ENCODE peak calls at places on chromosomes 16 and 17, in ten cellular contexts. T, N, H, Y, Q, B, W, U, M and Z are unnamed samples.

GRCh38 chr17:49513616-49514373 is 18.7 kb downstream of the NGFR start:
- DNase-seq in W (no peak), Q (no peak), H (no peak), N (no peak), Y (no peak), U (no peak), T (no peak), M (no peak), B (no peak), Z (no peak)

GRCh38 chr17:3719265-3719664 is 4.4 kb upstream of the HASPIN start:
- DNase-seq in B (no peak), W (no peak), H (no peak), M (no peak), T (no peak), U (no peak), Q (no peak), N (no peak), Y (no peak), Z (no peak)

GRCh38 chr16:31382485-31383161 is 10.5 kb upstream of the ITGAD start:
- DNase-seq in U (peak; percentile 86), H (peak; percentile 8), Y (peak; percentile 86), M (peak; percentile 45), Q (peak; percentile 80), W (peak; percentile 66), N (no peak), T (peak; percentile 67), B (peak; percentile 79), Z (peak; percentile 82)

GRCh38 chr17:50218771-50219315 is 17.4 kb upstream of the COL1A1 start:
- DNase-seq in T (no peak), B (no peak), U (no peak), Q (peak; percentile 29), W (no peak), M (peak; percentile 96), Y (no peak), H (no peak), N (peak; percentile 89), Z (peak; percentile 18)

GRCh38 chr17:79931517-79932309 is 92.5 kb upstream of the CBX4 start:
- DNase-seq in W (no peak), M (peak; percentile 59), B (no peak), Q (peak; percentile 71), N (no peak), H (no peak), T (no peak), Y (no peak), U (no peak), Z (no peak)

GRCh38 chr17:17913695-17914332 is 58.4 kb downstream of the TOM1L2 start:
- DNase-seq in U (peak; percentile 79), Y (peak; percentile 37), T (peak; percentile 60), M (peak; percentile 90), H (no peak), B (peak; percentile 84), N (peak; percentile 73), Q (no peak), W (no peak), Z (peak; percentile 70)

GRCh38 chr16:87535855-87536794 is 43.3 kb upstream of the ZCCHC14 start:
- DNase-seq in N (no peak), M (no peak), T (no peak), U (no peak), B (no peak), W (no peak), H (no peak), Y (no peak), Q (no peak), Z (no peak)

GRCh38 chr17:28406478-28406824 is 439 bp upstream of the SLC46A1 start:
- DNase-seq in B (no peak), N (no peak), T (no peak), H (no peak), Q (no peak), Y (peak; percentile 27), M (peak; percentile 9), U (no peak), W (no peak), Z (no peak)

DNA sequence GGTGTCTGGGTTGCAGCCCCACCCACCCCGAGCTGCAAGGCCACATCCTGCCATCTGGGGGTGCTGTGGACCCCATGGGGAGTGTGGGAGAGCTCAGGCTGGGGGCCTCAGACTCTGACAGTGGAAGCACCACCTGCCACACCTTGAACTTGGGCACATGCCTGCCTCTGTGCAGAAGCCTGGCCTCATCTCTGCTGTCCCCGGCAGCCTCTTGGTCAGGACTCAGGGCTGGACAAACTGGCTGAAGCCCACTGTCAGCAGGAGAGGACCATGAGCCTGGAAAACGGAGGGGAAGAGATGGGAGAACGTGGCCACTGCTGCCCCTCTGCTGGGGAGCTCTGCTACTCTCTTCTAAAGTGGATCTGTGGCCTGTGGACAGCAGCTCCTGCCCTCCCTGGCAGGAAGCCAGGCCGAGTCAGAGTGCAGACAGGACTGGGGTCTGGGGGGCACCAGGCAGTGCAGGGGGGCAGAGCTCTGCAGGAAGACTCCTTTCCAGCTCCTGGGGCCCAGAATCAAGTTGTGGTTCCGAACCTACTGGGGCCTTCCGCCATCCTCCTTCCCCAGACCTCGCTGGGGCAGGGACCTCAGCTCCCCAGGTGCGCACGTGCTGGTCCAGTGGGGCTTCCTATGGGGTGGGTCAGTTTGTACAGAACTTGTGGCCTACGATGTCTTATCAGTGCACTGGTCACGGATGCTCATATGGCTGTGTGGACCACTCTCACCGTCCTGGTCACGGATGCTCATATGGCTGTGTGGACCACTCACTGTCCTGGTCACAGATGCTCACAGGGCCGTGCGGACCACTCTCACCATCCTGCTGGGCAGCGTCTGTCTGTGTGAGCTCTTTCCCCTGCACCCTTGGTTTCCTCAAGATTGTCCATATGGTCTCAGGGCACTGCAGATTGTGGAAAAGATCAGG is 207.7 kb downstream of the LAT start:
- DNase-seq in H (no peak), T (no peak), N (no peak), U (no peak), W (no peak), B (peak; percentile 34), Q (no peak), Y (no peak), M (no peak), Z (no peak)
- TF ChIP-seq CTCF in H (no peak), T (no peak), N (peak; percentile 10), U (peak; percentile 19), W (no peak), B (no peak), Q (peak; percentile 19), Y (no peak), M (peak; percentile 23), Z (no peak)

GRCh38 chr16:85398050-85398451 is 215.1 kb upstream of the GSE1 start:
- DNase-seq in W (no peak), B (no peak), H (no peak), N (no peak), Q (no peak), U (no peak), M (no peak), Y (no peak), T (no peak), Z (no peak)

GRCh38 chr16:85398688-85399582 is 214.2 kb upstream of the GSE1 start:
- DNase-seq in Q (no peak), U (no peak), N (no peak), B (no peak), H (no peak), W (no peak), T (no peak), M (no peak), Y (no peak), Z (no peak)

GRCh38 chr16:85395207-85395912 is 217.8 kb upstream of the GSE1 start:
- DNase-seq in Q (peak; percentile 65), T (peak; percentile 71), W (no peak), M (peak; percentile 99), N (peak; percentile 96), H (no peak), U (peak; percentile 94), B (peak; percentile 64), Y (no peak), Z (peak; percentile 79)

GRCh38 chr16:85395913-85396878 is 216.9 kb upstream of the GSE1 start:
- DNase-seq in Y (no peak), Q (no peak), N (no peak), T (no peak), W (no peak), H (no peak), U (peak; percentile 57), M (peak; percentile 44), B (no peak), Z (no peak)

DNA sequence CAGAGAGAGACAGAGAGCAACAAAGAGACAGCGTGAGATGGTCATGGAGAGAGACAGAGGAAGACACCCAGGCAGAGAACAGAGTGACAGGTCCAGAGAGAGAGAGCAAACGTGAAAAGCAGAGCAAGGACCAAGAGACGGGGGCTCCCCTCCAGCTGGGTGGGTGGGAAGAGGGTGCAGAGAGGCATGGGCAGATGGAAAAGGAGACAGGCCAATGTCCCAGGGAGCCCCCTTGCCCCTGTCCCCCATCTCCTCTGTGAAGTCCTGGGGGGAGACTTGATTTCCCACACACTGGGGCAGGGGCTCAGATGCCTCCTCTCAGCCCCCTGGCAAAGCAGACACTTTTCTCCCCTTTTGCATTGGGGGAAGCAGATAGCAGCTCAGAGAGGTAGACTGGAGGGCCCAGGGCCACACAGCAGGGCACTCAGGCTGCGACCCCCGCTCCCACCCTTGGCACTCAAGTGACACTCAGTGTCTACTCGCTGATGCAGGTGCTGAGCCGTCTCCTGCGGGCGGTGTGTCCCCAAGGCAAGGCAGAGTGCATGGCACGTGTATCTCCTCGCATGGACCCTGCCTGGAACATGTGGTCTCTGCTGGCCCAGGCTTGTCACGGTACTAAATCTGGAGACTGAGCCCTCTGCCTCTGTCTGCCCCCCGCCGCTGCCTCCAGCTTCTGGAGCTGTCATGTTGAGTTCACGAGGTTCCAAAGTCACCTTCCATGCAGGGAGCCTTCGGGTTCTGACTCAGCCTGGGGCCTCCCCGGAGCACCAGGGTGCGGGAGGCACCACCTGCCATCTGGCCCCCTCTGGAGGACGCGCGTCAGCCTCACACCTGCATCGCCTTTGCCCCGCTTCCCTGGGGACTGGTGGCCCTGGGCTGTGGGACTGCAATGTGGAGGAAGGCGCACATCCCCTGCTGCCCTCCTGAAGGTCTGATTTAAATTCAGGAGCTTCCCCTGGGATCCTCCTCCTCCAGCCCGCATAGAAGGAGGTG is 215.9 kb upstream of the GSE1 start:
- DNase-seq in Y (no peak), Q (no peak), W (no peak), B (peak; percentile 76), N (no peak), H (no peak), M (no peak), U (peak; percentile 61), T (no peak), Z (no peak)
- TF ChIP-seq CTCF in Y (no peak), Q (peak; percentile 28), W (no peak), B (no peak), N (no peak), H (no peak), M (no peak), U (no peak), T (no peak), Z (peak; percentile 13)

DNA sequence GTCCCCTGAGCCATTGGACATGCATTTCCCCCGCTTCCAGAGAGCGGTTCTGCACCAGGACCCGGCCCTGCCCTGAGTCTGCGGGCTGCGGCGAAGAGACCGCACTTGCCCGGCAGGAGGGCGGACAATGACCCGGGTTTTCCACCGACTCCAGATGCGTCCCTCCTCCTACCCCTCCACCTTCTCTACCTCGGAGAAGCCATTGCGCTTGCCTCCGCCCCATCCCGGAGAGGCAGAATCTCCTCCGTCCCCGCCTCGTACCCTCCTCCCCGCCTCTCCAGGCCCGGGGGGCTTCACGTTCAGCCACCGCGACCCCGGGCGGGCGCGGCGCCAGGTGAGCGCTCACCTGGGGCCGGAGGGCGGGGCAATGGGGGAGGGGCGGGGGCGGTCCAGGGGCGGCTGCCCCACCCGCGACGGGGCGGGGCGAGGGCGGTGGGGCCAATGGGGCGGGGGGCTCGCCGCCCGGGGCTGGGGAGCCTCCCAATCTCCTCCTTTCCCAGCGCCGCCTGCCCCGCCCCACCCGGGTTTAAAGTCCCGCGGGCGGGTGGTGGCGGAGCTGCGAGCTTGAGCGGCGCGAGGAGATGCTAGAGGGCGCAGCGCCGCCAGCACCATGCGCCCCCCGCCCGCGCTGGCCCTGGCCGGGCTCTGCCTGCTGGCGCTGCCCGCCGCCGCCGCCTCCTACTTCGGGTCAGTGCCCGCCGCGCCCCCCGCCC is at the start of gene WNT9B:
- DNase-seq in Q (no peak), U (no peak), W (no peak), B (peak; percentile 87), M (no peak), Y (peak; percentile 83), H (no peak), T (peak; percentile 57), N (no peak), Z (no peak)
- TF ChIP-seq CTCF in Q (no peak), U (no peak), W (no peak), B (no peak), M (no peak), Y (peak; percentile 26), H (peak; percentile 34), T (no peak), N (no peak), Z (no peak)

GRCh38 chr17:74785096-74785980 is 9.2 kb upstream of the NAT9 start:
- DNase-seq in U (no peak), B (no peak), Q (no peak), N (no peak), T (no peak), M (no peak), W (no peak), H (no peak), Y (no peak), Z (no peak)
- TF ChIP-seq CTCF in U (peak; percentile 2), B (no peak), Q (no peak), N (no peak), T (no peak), M (no peak), W (peak; percentile 40), H (no peak), Y (no peak), Z (no peak)